ENCODE peak calls at places on chromosomes 12 and 14, in eight cellular contexts. Q, I, Z, W, T, D, C and U are unnamed samples.
A peak's percentile ranks its signal among the peaks of the same experiment; 100 is the strongest.

GRCh38 chr14:68886109-68886434 is 93.0 kb downstream of the ACTN1 start:
- DNase-seq in Q (no peak), I (no peak), Z (no peak), W (no peak), T (no peak), D (no peak), C (no peak), U (no peak)

GRCh38 chr14:67999290-67999689 is 179.7 kb downstream of the RAD51B start:
- DNase-seq in Q (no peak), I (no peak), Z (no peak), W (no peak), T (no peak), D (no peak), C (no peak), U (no peak)

GRCh38 chr14:28468191-28469151 is 298.1 kb upstream of the FOXG1 start:
- DNase-seq in Q (no peak), I (no peak), Z (no peak), W (no peak), T (no peak), D (no peak), C (no peak), U (no peak)

GRCh38 chr12:40146800-40147797 is 41.2 kb upstream of the SLC2A13 start:
- DNase-seq in Q (no peak), I (no peak), Z (no peak), W (peak; percentile 48), T (no peak), D (no peak), C (no peak), U (no peak)

GRCh38 chr12:122837306-122838265 is 2.3 kb downstream of the HIP1R start:
- DNase-seq in Q (peak; percentile 43), I (no peak), Z (no peak), W (no peak), T (peak; percentile 76), D (no peak), C (no peak), U (no peak)

GRCh38 chr12:6612247-6612646 is 5.1 kb upstream of the CHD4 start:
- DNase-seq in Q (no peak), I (no peak), Z (no peak), W (no peak), T (no peak), D (no peak), C (no peak), U (no peak)

GRCh38 chr12:13474381-13474780 is 277.9 kb downstream of the EMP1 start:
- DNase-seq in Q (no peak), I (no peak), Z (no peak), W (no peak), T (no peak), D (no peak), C (no peak), U (no peak)

GRCh38 chr12:47868552-47869031 is 36.2 kb downstream of the VDR start:
- DNase-seq in Q (no peak), I (no peak), Z (no peak), W (no peak), T (no peak), D (no peak), C (no peak), U (no peak)

GRCh38 chr14:35725934-35726333 is 83.2 kb downstream of the RALGAPA1 start:
- DNase-seq in Q (no peak), I (no peak), Z (no peak), W (no peak), T (no peak), D (no peak), C (no peak), U (no peak)

GRCh38 chr14:105533811-105534498 is 7.6 kb downstream of the TMEM121 start:
- DNase-seq in Q (no peak), I (no peak), Z (no peak), W (no peak), T (no peak), D (no peak), C (no peak), U (no peak)

GRCh38 chr12:57261385-57261784 is 10.4 kb upstream of the STAC3 start:
- DNase-seq in Q (peak; percentile 50), I (no peak), Z (no peak), W (no peak), T (no peak), D (no peak), C (no peak), U (no peak)
- H3K36me3 ChIP-seq in Q (peaks cover 11% of the 10 kb centered on the region), I (no peaks in the 10 kb centered on the region), Z (peaks cover 6% of the 10 kb centered on the region), W (no peaks in the 10 kb centered on the region), T (peaks cover 86% of the 10 kb centered on the region), D (peaks cover 34% of the 10 kb centered on the region), C (peaks cover 26% of the 10 kb centered on the region), U (peaks cover 30% of the 10 kb centered on the region)

GRCh38 chr12:95265765-95266164 is 48.2 kb downstream of the VEZT start:
- DNase-seq in Q (peak; percentile 16), I (no peak), Z (no peak), W (no peak), T (no peak), D (no peak), C (no peak), U (no peak)

GRCh38 chr12:95266250-95266649 is 48.6 kb downstream of the VEZT start:
- DNase-seq in Q (no peak), I (no peak), Z (no peak), W (no peak), T (no peak), D (no peak), C (no peak), U (no peak)

DNA sequence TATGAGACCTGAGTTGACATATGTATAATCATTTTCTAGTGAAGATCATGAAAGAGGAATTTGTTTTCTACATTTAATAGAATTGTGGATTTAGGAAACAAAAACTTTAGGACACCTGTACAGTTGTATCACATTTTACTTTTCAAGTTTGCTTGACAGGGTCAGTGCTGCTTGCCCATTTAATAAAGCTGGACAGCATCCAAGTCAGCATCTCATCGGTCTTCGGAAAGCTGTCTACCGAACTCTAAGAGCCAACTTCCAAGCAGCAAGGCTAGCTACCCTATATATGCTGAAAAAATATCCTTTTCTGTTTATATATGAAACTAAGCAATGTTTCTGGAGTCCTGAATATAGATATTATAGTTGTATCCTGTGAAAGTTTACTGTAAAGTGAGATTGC is 52.3 kb downstream of the VEZT start:
- DNase-seq in Q (no peak), I (no peak), Z (no peak), W (no peak), T (no peak), D (no peak), C (no peak), U (no peak)
- H3K36me3 ChIP-seq in Q (peaks cover 4% of the 10 kb centered on the region), I (no peaks in the 10 kb centered on the region), Z (peaks cover 11% of the 10 kb centered on the region), W (no peaks in the 10 kb centered on the region), T (peaks cover 67% of the 10 kb centered on the region), D (peaks cover 64% of the 10 kb centered on the region), C (peaks cover 8% of the 10 kb centered on the region), U (peaks cover 67% of the 10 kb centered on the region)

GRCh38 chr12:132754555-132754954 is 7.1 kb downstream of the ANKLE2 start:
- DNase-seq in Q (peak; percentile 52), I (no peak), Z (peak; percentile 19), W (peak; percentile 15), T (no peak), D (no peak), C (no peak), U (no peak)
- H3K36me3 ChIP-seq in Q (peaks cover 18% of the 10 kb centered on the region), I (no peaks in the 10 kb centered on the region), Z (peaks cover 43% of the 10 kb centered on the region), W (no peaks in the 10 kb centered on the region), T (peaks cover 87% of the 10 kb centered on the region), D (peaks cover 78% of the 10 kb centered on the region), C (peaks cover 26% of the 10 kb centered on the region), U (peaks cover 79% of the 10 kb centered on the region)

DNA sequence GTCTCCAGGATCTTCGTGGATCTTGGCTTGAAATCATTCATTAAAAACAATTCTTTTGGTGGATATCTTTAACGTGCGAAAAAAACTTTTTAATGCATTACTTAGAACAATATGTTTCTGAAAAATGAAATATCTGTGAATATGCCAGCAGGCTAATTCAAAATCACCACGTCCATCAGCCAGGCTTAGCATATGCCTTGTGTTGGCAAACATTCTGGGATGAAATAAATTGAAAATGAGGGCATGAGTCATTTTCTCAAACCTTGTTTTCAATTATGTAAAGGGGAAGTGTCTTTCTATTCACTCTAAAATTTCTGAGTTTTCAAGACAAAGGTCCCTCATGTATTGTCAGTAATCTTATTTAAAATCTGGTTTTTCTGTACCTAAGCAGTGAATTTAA is 393.9 kb downstream of the PAWR start:
- DNase-seq in Q (no peak), I (no peak), Z (no peak), W (no peak), T (no peak), D (no peak), C (no peak), U (no peak)
- H3K36me3 ChIP-seq in Q (peaks cover 1% of the 10 kb centered on the region), I (no peaks in the 10 kb centered on the region), Z (peaks cover 3% of the 10 kb centered on the region), W (no peaks in the 10 kb centered on the region), T (no peaks in the 10 kb centered on the region), D (peaks cover 70% of the 10 kb centered on the region), C (no peaks in the 10 kb centered on the region), U (peaks cover 45% of the 10 kb centered on the region)

DNA sequence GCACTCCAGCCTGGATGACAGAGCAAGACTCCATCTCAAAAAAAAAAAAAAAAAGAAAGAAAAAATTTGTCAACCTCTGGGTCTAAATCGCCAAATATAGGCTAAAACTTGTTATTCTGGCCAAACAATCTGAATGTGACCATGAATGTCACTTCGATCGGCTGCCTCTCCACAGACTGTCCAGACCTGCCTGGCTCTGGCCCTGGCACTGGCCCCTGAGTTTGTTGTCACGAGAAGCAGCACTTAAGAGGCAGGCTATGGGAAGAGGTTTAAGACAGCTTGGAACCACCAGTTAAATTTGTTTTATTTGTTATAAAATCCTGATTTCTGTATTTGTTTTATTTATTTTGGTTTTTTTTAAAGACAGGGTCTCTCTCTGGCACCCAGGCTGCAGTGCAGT is 14.5 kb downstream of the WSB2 start:
- DNase-seq in Q (no peak), I (no peak), Z (no peak), W (no peak), T (no peak), D (no peak), C (no peak), U (no peak)
- H3K36me3 ChIP-seq in Q (peaks cover 10% of the 10 kb centered on the region), I (no peaks in the 10 kb centered on the region), Z (peaks cover 42% of the 10 kb centered on the region), W (peaks cover 3% of the 10 kb centered on the region), T (peaks cover 91% of the 10 kb centered on the region), D (peaks cover 26% of the 10 kb centered on the region), C (peaks cover 39% of the 10 kb centered on the region), U (peaks cover 66% of the 10 kb centered on the region)

DNA sequence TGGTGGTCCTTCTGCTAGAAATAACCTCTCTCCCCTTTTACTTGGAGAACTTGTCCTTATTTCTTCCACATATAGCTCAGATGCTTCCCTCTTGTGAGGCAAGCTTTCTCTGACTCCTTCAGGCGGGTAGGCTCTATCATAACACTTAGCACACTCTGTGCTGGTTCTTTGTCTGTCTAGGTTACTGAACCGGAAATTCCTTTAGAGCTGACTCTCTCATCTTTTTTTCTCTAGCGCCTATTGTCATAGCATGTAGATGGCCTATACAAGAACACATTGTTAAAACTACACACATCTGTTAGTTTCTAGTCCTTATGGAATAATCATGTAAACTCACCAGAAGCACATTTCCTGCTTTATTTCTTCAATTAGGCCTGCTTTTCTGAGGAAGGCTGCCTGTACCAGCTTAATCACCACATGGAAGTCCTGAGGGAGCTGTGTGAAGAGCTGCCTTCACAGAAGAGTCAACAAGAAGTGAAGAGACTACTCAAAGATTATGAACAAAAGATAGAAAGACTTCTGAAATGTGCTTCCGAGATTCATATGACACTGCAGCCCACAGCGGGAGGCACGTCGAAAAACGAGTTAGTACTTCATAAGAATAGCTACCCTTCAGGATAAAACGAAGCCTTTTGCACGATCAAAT is 143.9 kb downstream of the SYNE2 start:
- DNase-seq in Q (no peak), I (no peak), Z (no peak), W (no peak), T (no peak), D (no peak), C (no peak), U (no peak)
- H3K36me3 ChIP-seq in Q (peaks cover 4% of the 10 kb centered on the region), I (peaks cover 11% of the 10 kb centered on the region), Z (no peaks in the 10 kb centered on the region), W (peaks cover 4% of the 10 kb centered on the region), T (peaks cover 72% of the 10 kb centered on the region), D (peaks cover 4% of the 10 kb centered on the region), C (peaks cover 16% of the 10 kb centered on the region), U (peaks cover 69% of the 10 kb centered on the region)

GRCh38 chr12:21475552-21475951 is 25.9 kb downstream of the RECQL start:
- DNase-seq in Q (no peak), I (no peak), Z (no peak), W (no peak), T (no peak), D (no peak), C (no peak), U (no peak)
- H3K36me3 ChIP-seq in Q (peaks cover 3% of the 10 kb centered on the region), I (no peaks in the 10 kb centered on the region), Z (peaks cover 4% of the 10 kb centered on the region), W (peaks cover 3% of the 10 kb centered on the region), T (peaks cover 99% of the 10 kb centered on the region), D (peaks cover 11% of the 10 kb centered on the region), C (peaks cover 20% of the 10 kb centered on the region), U (peaks cover 39% of the 10 kb centered on the region)